ENCODE peak calls at places on chromosome X, in nine cellular contexts. One of them, this sample, is unnamed.
A peak's percentile ranks its signal among the peaks of the same experiment; 100 is the strongest.

GRCh38 chrX:21740329-21741274 is 17.3 kb downstream of the SMPX start:
- DNase-seq in stimulated activated CD8-positive, alpha-beta memory T cell treated with anti-CD3 and anti-CD28 coated beads, Interleukin-15, amount 100 ng/mL, for 24 hours: no peak
- DNase-seq in stimulated activated CD4-positive, alpha-beta T cell treated with anti-CD3 and anti-CD28 coated beads, Interleukin-4, amount 100 ng/mL, for 1 hour: no peak
- DNase-seq in vagina: no peak
- DNase-seq in Caki2: no peak
- DNase-seq in stimulated activated naive CD8-positive, alpha-beta T cell treated with anti-CD3 and anti-CD28 coated beads, Interleukin-15, amount 100 ng/mL, for 72 hours: no peak
- DNase-seq in GF-D8: no peak
- DNase-seq in posterior vena cava: no peak
- DNase-seq in ecto neural progenitor cell: no peak
- DNase-seq in this sample: no peak

GRCh38 chrX:65589304-65589703 is 54.7 kb upstream of the LAS1L start:
- DNase-seq in ecto neural progenitor cell: no peak
- DNase-seq in stimulated activated CD8-positive, alpha-beta memory T cell treated with anti-CD3 and anti-CD28 coated beads, Interleukin-15, amount 100 ng/mL, for 24 hours: no peak
- DNase-seq in posterior vena cava: peak; percentile 50
- DNase-seq in stimulated activated CD4-positive, alpha-beta T cell treated with anti-CD3 and anti-CD28 coated beads, Interleukin-4, amount 100 ng/mL, for 1 hour: no peak
- DNase-seq in stimulated activated naive CD8-positive, alpha-beta T cell treated with anti-CD3 and anti-CD28 coated beads, Interleukin-15, amount 100 ng/mL, for 72 hours: no peak
- DNase-seq in vagina: peak; percentile 49
- DNase-seq in Caki2: no peak
- DNase-seq in GF-D8: no peak
- DNase-seq in this sample: no peak

GRCh38 chrX:107700317-107700774 is 72.0 kb downstream of the PRPS1 start:
- DNase-seq in GF-D8: no peak
- DNase-seq in vagina: no peak
- DNase-seq in stimulated activated CD8-positive, alpha-beta memory T cell treated with anti-CD3 and anti-CD28 coated beads, Interleukin-15, amount 100 ng/mL, for 24 hours: no peak
- DNase-seq in posterior vena cava: no peak
- DNase-seq in stimulated activated naive CD8-positive, alpha-beta T cell treated with anti-CD3 and anti-CD28 coated beads, Interleukin-15, amount 100 ng/mL, for 72 hours: no peak
- DNase-seq in ecto neural progenitor cell: no peak
- DNase-seq in stimulated activated CD4-positive, alpha-beta T cell treated with anti-CD3 and anti-CD28 coated beads, Interleukin-4, amount 100 ng/mL, for 1 hour: no peak
- DNase-seq in Caki2: peak; percentile 42
- DNase-seq in this sample: no peak

GRCh38 chrX:32392655-32393054 is 818.7 kb downstream of the DMD start:
- DNase-seq in vagina: no peak
- DNase-seq in stimulated activated CD8-positive, alpha-beta memory T cell treated with anti-CD3 and anti-CD28 coated beads, Interleukin-15, amount 100 ng/mL, for 24 hours: no peak
- DNase-seq in GF-D8: no peak
- DNase-seq in Caki2: no peak
- DNase-seq in stimulated activated CD4-positive, alpha-beta T cell treated with anti-CD3 and anti-CD28 coated beads, Interleukin-4, amount 100 ng/mL, for 1 hour: no peak
- DNase-seq in ecto neural progenitor cell: no peak
- DNase-seq in stimulated activated naive CD8-positive, alpha-beta T cell treated with anti-CD3 and anti-CD28 coated beads, Interleukin-15, amount 100 ng/mL, for 72 hours: no peak
- DNase-seq in posterior vena cava: no peak
- DNase-seq in this sample: no peak

GRCh38 chrX:25442501-25442900 is 426.7 kb upstream of the ARX start:
- DNase-seq in stimulated activated CD4-positive, alpha-beta T cell treated with anti-CD3 and anti-CD28 coated beads, Interleukin-4, amount 100 ng/mL, for 1 hour: no peak
- DNase-seq in ecto neural progenitor cell: no peak
- DNase-seq in vagina: no peak
- DNase-seq in stimulated activated naive CD8-positive, alpha-beta T cell treated with anti-CD3 and anti-CD28 coated beads, Interleukin-15, amount 100 ng/mL, for 72 hours: no peak
- DNase-seq in stimulated activated CD8-positive, alpha-beta memory T cell treated with anti-CD3 and anti-CD28 coated beads, Interleukin-15, amount 100 ng/mL, for 24 hours: no peak
- DNase-seq in GF-D8: no peak
- DNase-seq in Caki2: no peak
- DNase-seq in posterior vena cava: no peak
- DNase-seq in this sample: no peak

GRCh38 chrX:13652256-13653021 is 502 bp upstream of the TCEANC start:
- DNase-seq in posterior vena cava: no peak
- DNase-seq in vagina: no peak
- DNase-seq in GF-D8: no peak
- DNase-seq in Caki2: peak; percentile 87
- DNase-seq in ecto neural progenitor cell: no peak
- DNase-seq in stimulated activated CD8-positive, alpha-beta memory T cell treated with anti-CD3 and anti-CD28 coated beads, Interleukin-15, amount 100 ng/mL, for 24 hours: no peak
- DNase-seq in stimulated activated CD4-positive, alpha-beta T cell treated with anti-CD3 and anti-CD28 coated beads, Interleukin-4, amount 100 ng/mL, for 1 hour: no peak
- DNase-seq in stimulated activated naive CD8-positive, alpha-beta T cell treated with anti-CD3 and anti-CD28 coated beads, Interleukin-15, amount 100 ng/mL, for 72 hours: no peak
- DNase-seq in this sample: no peak

GRCh38 chrX:129115104-129115503 is 408.2 kb downstream of the SMARCA1 start:
- DNase-seq in stimulated activated CD8-positive, alpha-beta memory T cell treated with anti-CD3 and anti-CD28 coated beads, Interleukin-15, amount 100 ng/mL, for 24 hours: no peak
- DNase-seq in posterior vena cava: no peak
- DNase-seq in vagina: no peak
- DNase-seq in GF-D8: no peak
- DNase-seq in ecto neural progenitor cell: peak; percentile 54
- DNase-seq in stimulated activated naive CD8-positive, alpha-beta T cell treated with anti-CD3 and anti-CD28 coated beads, Interleukin-15, amount 100 ng/mL, for 72 hours: no peak
- DNase-seq in stimulated activated CD4-positive, alpha-beta T cell treated with anti-CD3 and anti-CD28 coated beads, Interleukin-4, amount 100 ng/mL, for 1 hour: no peak
- DNase-seq in Caki2: peak; percentile 19
- DNase-seq in this sample: no peak

GRCh38 chrX:132090370-132091152 is 37.3 kb downstream of the FRMD7 start:
- DNase-seq in ecto neural progenitor cell: no peak
- DNase-seq in GF-D8: no peak
- DNase-seq in vagina: no peak
- DNase-seq in posterior vena cava: no peak
- DNase-seq in stimulated activated CD8-positive, alpha-beta memory T cell treated with anti-CD3 and anti-CD28 coated beads, Interleukin-15, amount 100 ng/mL, for 24 hours: no peak
- DNase-seq in stimulated activated naive CD8-positive, alpha-beta T cell treated with anti-CD3 and anti-CD28 coated beads, Interleukin-15, amount 100 ng/mL, for 72 hours: no peak
- DNase-seq in stimulated activated CD4-positive, alpha-beta T cell treated with anti-CD3 and anti-CD28 coated beads, Interleukin-4, amount 100 ng/mL, for 1 hour: peak; percentile 1
- DNase-seq in Caki2: no peak
- DNase-seq in this sample: no peak

GRCh38 chrX:153669174-153669890 is 4.3 kb downstream of the PNCK start:
- DNase-seq in posterior vena cava: peak; percentile 73
- DNase-seq in vagina: no peak
- DNase-seq in GF-D8: no peak
- DNase-seq in stimulated activated naive CD8-positive, alpha-beta T cell treated with anti-CD3 and anti-CD28 coated beads, Interleukin-15, amount 100 ng/mL, for 72 hours: peak; percentile 49
- DNase-seq in Caki2: no peak
- DNase-seq in stimulated activated CD8-positive, alpha-beta memory T cell treated with anti-CD3 and anti-CD28 coated beads, Interleukin-15, amount 100 ng/mL, for 24 hours: peak; percentile 21
- DNase-seq in stimulated activated CD4-positive, alpha-beta T cell treated with anti-CD3 and anti-CD28 coated beads, Interleukin-4, amount 100 ng/mL, for 1 hour: peak; percentile 58
- DNase-seq in ecto neural progenitor cell: peak; percentile 60
- DNase-seq in this sample: peak; percentile 49

GRCh38 chrX:154436290-154436596 is 711 bp upstream of the GDI1 start:
- DNase-seq in ecto neural progenitor cell: no peak
- DNase-seq in posterior vena cava: no peak
- DNase-seq in stimulated activated CD8-positive, alpha-beta memory T cell treated with anti-CD3 and anti-CD28 coated beads, Interleukin-15, amount 100 ng/mL, for 24 hours: no peak
- DNase-seq in vagina: no peak
- DNase-seq in stimulated activated naive CD8-positive, alpha-beta T cell treated with anti-CD3 and anti-CD28 coated beads, Interleukin-15, amount 100 ng/mL, for 72 hours: no peak
- DNase-seq in stimulated activated CD4-positive, alpha-beta T cell treated with anti-CD3 and anti-CD28 coated beads, Interleukin-4, amount 100 ng/mL, for 1 hour: no peak
- DNase-seq in GF-D8: no peak
- DNase-seq in Caki2: no peak
- DNase-seq in this sample: no peak

GRCh38 chrX:94743478-94743877 is 1069.5 kb downstream of the FAM133A start:
- DNase-seq in GF-D8: no peak
- DNase-seq in stimulated activated CD8-positive, alpha-beta memory T cell treated with anti-CD3 and anti-CD28 coated beads, Interleukin-15, amount 100 ng/mL, for 24 hours: no peak
- DNase-seq in Caki2: no peak
- DNase-seq in stimulated activated CD4-positive, alpha-beta T cell treated with anti-CD3 and anti-CD28 coated beads, Interleukin-4, amount 100 ng/mL, for 1 hour: no peak
- DNase-seq in stimulated activated naive CD8-positive, alpha-beta T cell treated with anti-CD3 and anti-CD28 coated beads, Interleukin-15, amount 100 ng/mL, for 72 hours: peak; percentile 11
- DNase-seq in posterior vena cava: no peak
- DNase-seq in vagina: no peak
- DNase-seq in ecto neural progenitor cell: no peak
- DNase-seq in this sample: no peak

GRCh38 chrX:21438792-21439191 is 64.6 kb downstream of the CNKSR2 start:
- DNase-seq in stimulated activated CD8-positive, alpha-beta memory T cell treated with anti-CD3 and anti-CD28 coated beads, Interleukin-15, amount 100 ng/mL, for 24 hours: no peak
- DNase-seq in stimulated activated naive CD8-positive, alpha-beta T cell treated with anti-CD3 and anti-CD28 coated beads, Interleukin-15, amount 100 ng/mL, for 72 hours: no peak
- DNase-seq in posterior vena cava: no peak
- DNase-seq in ecto neural progenitor cell: no peak
- DNase-seq in vagina: no peak
- DNase-seq in GF-D8: peak; percentile 50
- DNase-seq in Caki2: no peak
- DNase-seq in stimulated activated CD4-positive, alpha-beta T cell treated with anti-CD3 and anti-CD28 coated beads, Interleukin-4, amount 100 ng/mL, for 1 hour: no peak
- DNase-seq in this sample: no peak

GRCh38 chrX:38664285-38664684 is 102.9 kb downstream of the TSPAN7 start:
- DNase-seq in GF-D8: no peak
- DNase-seq in posterior vena cava: no peak
- DNase-seq in vagina: no peak
- DNase-seq in stimulated activated CD8-positive, alpha-beta memory T cell treated with anti-CD3 and anti-CD28 coated beads, Interleukin-15, amount 100 ng/mL, for 24 hours: no peak
- DNase-seq in stimulated activated naive CD8-positive, alpha-beta T cell treated with anti-CD3 and anti-CD28 coated beads, Interleukin-15, amount 100 ng/mL, for 72 hours: no peak
- DNase-seq in stimulated activated CD4-positive, alpha-beta T cell treated with anti-CD3 and anti-CD28 coated beads, Interleukin-4, amount 100 ng/mL, for 1 hour: no peak
- DNase-seq in Caki2: peak; percentile 18
- DNase-seq in ecto neural progenitor cell: no peak
- DNase-seq in this sample: no peak

GRCh38 chrX:153700967-153701366 is 13.2 kb downstream of the SLC6A8 start:
- DNase-seq in stimulated activated CD4-positive, alpha-beta T cell treated with anti-CD3 and anti-CD28 coated beads, Interleukin-4, amount 100 ng/mL, for 1 hour: no peak
- DNase-seq in stimulated activated naive CD8-positive, alpha-beta T cell treated with anti-CD3 and anti-CD28 coated beads, Interleukin-15, amount 100 ng/mL, for 72 hours: no peak
- DNase-seq in Caki2: no peak
- DNase-seq in GF-D8: no peak
- DNase-seq in ecto neural progenitor cell: no peak
- DNase-seq in posterior vena cava: no peak
- DNase-seq in vagina: no peak
- DNase-seq in stimulated activated CD8-positive, alpha-beta memory T cell treated with anti-CD3 and anti-CD28 coated beads, Interleukin-15, amount 100 ng/mL, for 24 hours: no peak
- DNase-seq in this sample: no peak

GRCh38 chrX:45843518-45843917 is 642.8 kb upstream of the DIPK2B start:
- DNase-seq in Caki2: no peak
- DNase-seq in vagina: no peak
- DNase-seq in GF-D8: no peak
- DNase-seq in stimulated activated CD4-positive, alpha-beta T cell treated with anti-CD3 and anti-CD28 coated beads, Interleukin-4, amount 100 ng/mL, for 1 hour: no peak
- DNase-seq in posterior vena cava: no peak
- DNase-seq in stimulated activated naive CD8-positive, alpha-beta T cell treated with anti-CD3 and anti-CD28 coated beads, Interleukin-15, amount 100 ng/mL, for 72 hours: no peak
- DNase-seq in ecto neural progenitor cell: no peak
- DNase-seq in stimulated activated CD8-positive, alpha-beta memory T cell treated with anti-CD3 and anti-CD28 coated beads, Interleukin-15, amount 100 ng/mL, for 24 hours: no peak
- DNase-seq in this sample: no peak

GRCh38 chrX:52574416-52575275 is 57.8 kb upstream of the XAGE1B start:
- DNase-seq in stimulated activated CD8-positive, alpha-beta memory T cell treated with anti-CD3 and anti-CD28 coated beads, Interleukin-15, amount 100 ng/mL, for 24 hours: no peak
- DNase-seq in vagina: no peak
- DNase-seq in GF-D8: peak; percentile 1
- DNase-seq in ecto neural progenitor cell: no peak
- DNase-seq in stimulated activated CD4-positive, alpha-beta T cell treated with anti-CD3 and anti-CD28 coated beads, Interleukin-4, amount 100 ng/mL, for 1 hour: no peak
- DNase-seq in Caki2: peak; percentile 50
- DNase-seq in posterior vena cava: no peak
- DNase-seq in stimulated activated naive CD8-positive, alpha-beta T cell treated with anti-CD3 and anti-CD28 coated beads, Interleukin-15, amount 100 ng/mL, for 72 hours: peak; percentile 21
- DNase-seq in this sample: no peak

GRCh38 chrX:110310000-110310790 is 7.7 kb downstream of the AMMECR1 start:
- DNase-seq in stimulated activated naive CD8-positive, alpha-beta T cell treated with anti-CD3 and anti-CD28 coated beads, Interleukin-15, amount 100 ng/mL, for 72 hours: no peak
- DNase-seq in vagina: no peak
- DNase-seq in Caki2: no peak
- DNase-seq in GF-D8: no peak
- DNase-seq in stimulated activated CD8-positive, alpha-beta memory T cell treated with anti-CD3 and anti-CD28 coated beads, Interleukin-15, amount 100 ng/mL, for 24 hours: no peak
- DNase-seq in ecto neural progenitor cell: no peak
- DNase-seq in stimulated activated CD4-positive, alpha-beta T cell treated with anti-CD3 and anti-CD28 coated beads, Interleukin-4, amount 100 ng/mL, for 1 hour: no peak
- DNase-seq in posterior vena cava: no peak
- DNase-seq in this sample: no peak

GRCh38 chrX:13863326-13863725 is 46.4 kb upstream of the GPM6B start:
- DNase-seq in GF-D8: no peak
- DNase-seq in stimulated activated CD4-positive, alpha-beta T cell treated with anti-CD3 and anti-CD28 coated beads, Interleukin-4, amount 100 ng/mL, for 1 hour: no peak
- DNase-seq in Caki2: no peak
- DNase-seq in vagina: no peak
- DNase-seq in posterior vena cava: no peak
- DNase-seq in ecto neural progenitor cell: no peak
- DNase-seq in stimulated activated CD8-positive, alpha-beta memory T cell treated with anti-CD3 and anti-CD28 coated beads, Interleukin-15, amount 100 ng/mL, for 24 hours: no peak
- DNase-seq in stimulated activated naive CD8-positive, alpha-beta T cell treated with anti-CD3 and anti-CD28 coated beads, Interleukin-15, amount 100 ng/mL, for 72 hours: no peak
- DNase-seq in this sample: no peak

GRCh38 chrX:30308263-30309138 is 689 bp downstream of the NR0B1 start:
- DNase-seq in posterior vena cava: peak; percentile 75
- DNase-seq in stimulated activated CD4-positive, alpha-beta T cell treated with anti-CD3 and anti-CD28 coated beads, Interleukin-4, amount 100 ng/mL, for 1 hour: no peak
- DNase-seq in vagina: no peak
- DNase-seq in Caki2: peak; percentile 72
- DNase-seq in stimulated activated CD8-positive, alpha-beta memory T cell treated with anti-CD3 and anti-CD28 coated beads, Interleukin-15, amount 100 ng/mL, for 24 hours: no peak
- DNase-seq in GF-D8: no peak
- DNase-seq in ecto neural progenitor cell: peak; percentile 56
- DNase-seq in stimulated activated naive CD8-positive, alpha-beta T cell treated with anti-CD3 and anti-CD28 coated beads, Interleukin-15, amount 100 ng/mL, for 72 hours: no peak
- DNase-seq in this sample: peak; percentile 22

GRCh38 chrX:129686422-129686948 is 31.7 kb upstream of the APLN start:
- DNase-seq in vagina: peak; percentile 83
- DNase-seq in ecto neural progenitor cell: no peak
- DNase-seq in Caki2: no peak
- DNase-seq in stimulated activated CD4-positive, alpha-beta T cell treated with anti-CD3 and anti-CD28 coated beads, Interleukin-4, amount 100 ng/mL, for 1 hour: no peak
- DNase-seq in GF-D8: no peak
- DNase-seq in stimulated activated naive CD8-positive, alpha-beta T cell treated with anti-CD3 and anti-CD28 coated beads, Interleukin-15, amount 100 ng/mL, for 72 hours: no peak
- DNase-seq in stimulated activated CD8-positive, alpha-beta memory T cell treated with anti-CD3 and anti-CD28 coated beads, Interleukin-15, amount 100 ng/mL, for 24 hours: no peak
- DNase-seq in posterior vena cava: no peak
- DNase-seq in this sample: no peak

GRCh38 chrX:50211510-50211909 is 6.9 kb downstream of the CCNB3 start:
- DNase-seq in ecto neural progenitor cell: no peak
- DNase-seq in stimulated activated CD8-positive, alpha-beta memory T cell treated with anti-CD3 and anti-CD28 coated beads, Interleukin-15, amount 100 ng/mL, for 24 hours: no peak
- DNase-seq in stimulated activated naive CD8-positive, alpha-beta T cell treated with anti-CD3 and anti-CD28 coated beads, Interleukin-15, amount 100 ng/mL, for 72 hours: no peak
- DNase-seq in stimulated activated CD4-positive, alpha-beta T cell treated with anti-CD3 and anti-CD28 coated beads, Interleukin-4, amount 100 ng/mL, for 1 hour: no peak
- DNase-seq in GF-D8: no peak
- DNase-seq in posterior vena cava: no peak
- DNase-seq in Caki2: no peak
- DNase-seq in vagina: no peak
- DNase-seq in this sample: no peak

GRCh38 chrX:129663171-129663570 is 8.4 kb upstream of the APLN start:
- DNase-seq in posterior vena cava: no peak
- DNase-seq in ecto neural progenitor cell: no peak
- DNase-seq in Caki2: no peak
- DNase-seq in GF-D8: no peak
- DNase-seq in stimulated activated CD8-positive, alpha-beta memory T cell treated with anti-CD3 and anti-CD28 coated beads, Interleukin-15, amount 100 ng/mL, for 24 hours: no peak
- DNase-seq in stimulated activated CD4-positive, alpha-beta T cell treated with anti-CD3 and anti-CD28 coated beads, Interleukin-4, amount 100 ng/mL, for 1 hour: no peak
- DNase-seq in stimulated activated naive CD8-positive, alpha-beta T cell treated with anti-CD3 and anti-CD28 coated beads, Interleukin-15, amount 100 ng/mL, for 72 hours: no peak
- DNase-seq in vagina: peak; percentile 49
- DNase-seq in this sample: no peak

GRCh38 chrX:9786839-9787635 is 808 bp downstream of the SHROOM2 start:
- DNase-seq in stimulated activated naive CD8-positive, alpha-beta T cell treated with anti-CD3 and anti-CD28 coated beads, Interleukin-15, amount 100 ng/mL, for 72 hours: no peak
- DNase-seq in stimulated activated CD8-positive, alpha-beta memory T cell treated with anti-CD3 and anti-CD28 coated beads, Interleukin-15, amount 100 ng/mL, for 24 hours: no peak
- DNase-seq in ecto neural progenitor cell: peak; percentile 64
- DNase-seq in Caki2: peak; percentile 12
- DNase-seq in GF-D8: no peak
- DNase-seq in posterior vena cava: peak; percentile 63
- DNase-seq in vagina: no peak
- DNase-seq in stimulated activated CD4-positive, alpha-beta T cell treated with anti-CD3 and anti-CD28 coated beads, Interleukin-4, amount 100 ng/mL, for 1 hour: no peak
- DNase-seq in this sample: no peak

GRCh38 chrX:29478336-29479069 is 736.9 kb upstream of the MAGEB2 start:
- DNase-seq in Caki2: no peak
- DNase-seq in stimulated activated CD8-positive, alpha-beta memory T cell treated with anti-CD3 and anti-CD28 coated beads, Interleukin-15, amount 100 ng/mL, for 24 hours: no peak
- DNase-seq in GF-D8: no peak
- DNase-seq in stimulated activated naive CD8-positive, alpha-beta T cell treated with anti-CD3 and anti-CD28 coated beads, Interleukin-15, amount 100 ng/mL, for 72 hours: no peak
- DNase-seq in posterior vena cava: no peak
- DNase-seq in vagina: no peak
- DNase-seq in ecto neural progenitor cell: peak; percentile 47
- DNase-seq in stimulated activated CD4-positive, alpha-beta T cell treated with anti-CD3 and anti-CD28 coated beads, Interleukin-4, amount 100 ng/mL, for 1 hour: no peak
- DNase-seq in this sample: no peak

GRCh38 chrX:154840856-154841255 is 6.4 kb upstream of the SMIM9 start:
- DNase-seq in GF-D8: peak; percentile 41
- DNase-seq in vagina: no peak
- DNase-seq in ecto neural progenitor cell: no peak
- DNase-seq in stimulated activated CD8-positive, alpha-beta memory T cell treated with anti-CD3 and anti-CD28 coated beads, Interleukin-15, amount 100 ng/mL, for 24 hours: no peak
- DNase-seq in posterior vena cava: no peak
- DNase-seq in stimulated activated naive CD8-positive, alpha-beta T cell treated with anti-CD3 and anti-CD28 coated beads, Interleukin-15, amount 100 ng/mL, for 72 hours: no peak
- DNase-seq in Caki2: peak; percentile 28
- DNase-seq in stimulated activated CD4-positive, alpha-beta T cell treated with anti-CD3 and anti-CD28 coated beads, Interleukin-4, amount 100 ng/mL, for 1 hour: no peak
- DNase-seq in this sample: no peak

GRCh38 chrX:1264556-1264955 is 4.1 kb upstream of the CSF2RA start:
- DNase-seq in posterior vena cava: no peak
- DNase-seq in stimulated activated CD8-positive, alpha-beta memory T cell treated with anti-CD3 and anti-CD28 coated beads, Interleukin-15, amount 100 ng/mL, for 24 hours: no peak
- DNase-seq in ecto neural progenitor cell: no peak
- DNase-seq in GF-D8: no peak
- DNase-seq in stimulated activated naive CD8-positive, alpha-beta T cell treated with anti-CD3 and anti-CD28 coated beads, Interleukin-15, amount 100 ng/mL, for 72 hours: no peak
- DNase-seq in stimulated activated CD4-positive, alpha-beta T cell treated with anti-CD3 and anti-CD28 coated beads, Interleukin-4, amount 100 ng/mL, for 1 hour: no peak
- DNase-seq in vagina: no peak
- DNase-seq in Caki2: no peak
- DNase-seq in this sample: no peak

GRCh38 chrX:103248553-103248952 is 6.4 kb downstream of the TCEAL8 start:
- DNase-seq in ecto neural progenitor cell: no peak
- DNase-seq in posterior vena cava: no peak
- DNase-seq in stimulated activated CD4-positive, alpha-beta T cell treated with anti-CD3 and anti-CD28 coated beads, Interleukin-4, amount 100 ng/mL, for 1 hour: no peak
- DNase-seq in stimulated activated naive CD8-positive, alpha-beta T cell treated with anti-CD3 and anti-CD28 coated beads, Interleukin-15, amount 100 ng/mL, for 72 hours: no peak
- DNase-seq in GF-D8: no peak
- DNase-seq in Caki2: no peak
- DNase-seq in stimulated activated CD8-positive, alpha-beta memory T cell treated with anti-CD3 and anti-CD28 coated beads, Interleukin-15, amount 100 ng/mL, for 24 hours: no peak
- DNase-seq in vagina: no peak
- DNase-seq in this sample: no peak

GRCh38 chrX:69538321-69538876 is 34.3 kb downstream of the NALF2 start:
- DNase-seq in GF-D8: no peak
- DNase-seq in ecto neural progenitor cell: peak; percentile 86
- DNase-seq in stimulated activated naive CD8-positive, alpha-beta T cell treated with anti-CD3 and anti-CD28 coated beads, Interleukin-15, amount 100 ng/mL, for 72 hours: peak; percentile 68
- DNase-seq in vagina: no peak
- DNase-seq in Caki2: peak; percentile 18
- DNase-seq in posterior vena cava: peak; percentile 93
- DNase-seq in stimulated activated CD8-positive, alpha-beta memory T cell treated with anti-CD3 and anti-CD28 coated beads, Interleukin-15, amount 100 ng/mL, for 24 hours: peak; percentile 47
- DNase-seq in stimulated activated CD4-positive, alpha-beta T cell treated with anti-CD3 and anti-CD28 coated beads, Interleukin-4, amount 100 ng/mL, for 1 hour: peak; percentile 76
- DNase-seq in this sample: peak; percentile 76

GRCh38 chrX:40945366-40945713 is 139.9 kb upstream of the USP9X start:
- DNase-seq in stimulated activated CD8-positive, alpha-beta memory T cell treated with anti-CD3 and anti-CD28 coated beads, Interleukin-15, amount 100 ng/mL, for 24 hours: no peak
- DNase-seq in vagina: no peak
- DNase-seq in ecto neural progenitor cell: no peak
- DNase-seq in Caki2: peak; percentile 69
- DNase-seq in stimulated activated naive CD8-positive, alpha-beta T cell treated with anti-CD3 and anti-CD28 coated beads, Interleukin-15, amount 100 ng/mL, for 72 hours: no peak
- DNase-seq in stimulated activated CD4-positive, alpha-beta T cell treated with anti-CD3 and anti-CD28 coated beads, Interleukin-4, amount 100 ng/mL, for 1 hour: no peak
- DNase-seq in posterior vena cava: no peak
- DNase-seq in GF-D8: no peak
- DNase-seq in this sample: no peak

GRCh38 chrX:39000802-39001201 is 199.5 kb downstream of the MID1IP1 start:
- DNase-seq in stimulated activated CD8-positive, alpha-beta memory T cell treated with anti-CD3 and anti-CD28 coated beads, Interleukin-15, amount 100 ng/mL, for 24 hours: no peak
- DNase-seq in posterior vena cava: no peak
- DNase-seq in stimulated activated naive CD8-positive, alpha-beta T cell treated with anti-CD3 and anti-CD28 coated beads, Interleukin-15, amount 100 ng/mL, for 72 hours: no peak
- DNase-seq in vagina: no peak
- DNase-seq in stimulated activated CD4-positive, alpha-beta T cell treated with anti-CD3 and anti-CD28 coated beads, Interleukin-4, amount 100 ng/mL, for 1 hour: no peak
- DNase-seq in GF-D8: no peak
- DNase-seq in ecto neural progenitor cell: no peak
- DNase-seq in Caki2: no peak
- DNase-seq in this sample: no peak

GRCh38 chrX:45196701-45197100 is 4.0 kb downstream of the DIPK2B start:
- DNase-seq in stimulated activated CD4-positive, alpha-beta T cell treated with anti-CD3 and anti-CD28 coated beads, Interleukin-4, amount 100 ng/mL, for 1 hour: no peak
- DNase-seq in stimulated activated naive CD8-positive, alpha-beta T cell treated with anti-CD3 and anti-CD28 coated beads, Interleukin-15, amount 100 ng/mL, for 72 hours: no peak
- DNase-seq in vagina: no peak
- DNase-seq in ecto neural progenitor cell: no peak
- DNase-seq in Caki2: no peak
- DNase-seq in GF-D8: no peak
- DNase-seq in stimulated activated CD8-positive, alpha-beta memory T cell treated with anti-CD3 and anti-CD28 coated beads, Interleukin-15, amount 100 ng/mL, for 24 hours: no peak
- DNase-seq in posterior vena cava: no peak
- DNase-seq in this sample: no peak

This sample was measured in Peyer's patch.